ENCODE peak calls at places on chromosomes 16 and 17, in five cellular contexts. M is heart left ventricle, N is H9, H is B cell, D is tibial artery. L is an unnamed sample.

GRCh38 chr17:41339571-41340169 is 11.0 kb downstream of the KRT33A start:
- DNase-seq in M (no peak), N (no peak), H (no peak), D (no peak), L (no peak)

GRCh38 chr16:72952404-72953301 is 95.3 kb downstream of the ZFHX3 start:
- DNase-seq in M (no peak), N (no peak), H (no peak), D (no peak), L (no peak)

GRCh38 chr16:56355786-56356275 is 69.5 kb downstream of the AMFR start:
- DNase-seq in M (no peak), N (peak; percentile 25), H (no peak), D (peak; percentile 18), L (no peak)

GRCh38 chr17:8176197-8176940 is at the start of gene TMEM107:
- DNase-seq in M (peak; percentile 90), N (peak; percentile 97), H (peak; percentile 91), D (peak; percentile 87), L (peak; percentile 85)

GRCh38 chr17:8904201-8904600 is 36.7 kb upstream of the PIK3R6 start:
- DNase-seq in M (no peak), N (peak; percentile 24), H (no peak), D (no peak), L (no peak)

GRCh38 chr16:27291106-27291505 is 22.5 kb upstream of the NSMCE1 start:
- DNase-seq in M (no peak), N (no peak), H (no peak), D (peak; percentile 46), L (no peak)

GRCh38 chr17:17874478-17874877 is 37.7 kb upstream of the SREBF1 start:
- DNase-seq in M (no peak), N (no peak), H (no peak), D (no peak), L (no peak)

GRCh38 chr17:81302861-81303326 is 7.8 kb upstream of the SLC38A10 start:
- DNase-seq in M (no peak), N (no peak), H (no peak), D (no peak), L (no peak)

GRCh38 chr16:46768809-46769208 is 20.7 kb upstream of the MYLK3 start:
- DNase-seq in M (no peak), N (no peak), H (no peak), D (no peak), L (no peak)

GRCh38 chr16:675884-676564 is 553 bp downstream of the RHBDL1 start:
- DNase-seq in M (no peak), N (no peak), H (no peak), D (no peak), L (no peak)

GRCh38 chr17:30808785-30809286 is 15.7 kb downstream of the CRLF3 start:
- DNase-seq in M (no peak), N (no peak), H (peak; percentile 73), D (no peak), L (peak; percentile 64)

GRCh38 chr17:28552201-28552999 is at the start of gene UNC119:
- DNase-seq in M (peak; percentile 82), N (peak; percentile 87), H (peak; percentile 89), D (peak; percentile 59), L (peak; percentile 94)

GRCh38 chr16:17476414-17477259 is 5.9 kb upstream of the XYLT1 start:
- DNase-seq in M (peak; percentile 18), N (peak; percentile 82), H (peak; percentile 63), D (no peak), L (peak; percentile 68)

GRCh38 chr16:48381201-48381600 is 4.0 kb downstream of the SIAH1 start:
- DNase-seq in M (no peak), N (no peak), H (no peak), D (no peak), L (no peak)

GRCh38 chr16:11972128-11972527 is 4.4 kb upstream of the SNX29 start:
- DNase-seq in M (no peak), N (no peak), H (no peak), D (no peak), L (no peak)

GRCh38 chr17:68433211-68433610 is 24.1 kb downstream of the WIPI1 start:
- DNase-seq in M (no peak), N (no peak), H (no peak), D (no peak), L (no peak)

GRCh38 chr17:80063815-80064585 is 27.6 kb downstream of the CCDC40 start:
- DNase-seq in M (no peak), N (no peak), H (no peak), D (peak; percentile 64), L (no peak)

GRCh38 chr16:57364143-57364542 is 5.6 kb downstream of the CCL22 start:
- DNase-seq in M (no peak), N (no peak), H (no peak), D (no peak), L (no peak)

GRCh38 chr17:40915721-40916256 is 21.7 kb downstream of the KRT23 start:
- DNase-seq in M (no peak), N (no peak), H (no peak), D (no peak), L (peak; percentile 58)

GRCh38 chr17:77325826-77326581 is 185.2 kb downstream of the SEC14L1 start:
- DNase-seq in M (peak; percentile 11), N (peak; percentile 26), H (no peak), D (no peak), L (no peak)

GRCh38 chr17:82201498-82201910 is 11.1 kb downstream of the CCDC57 start:
- DNase-seq in M (no peak), N (no peak), H (no peak), D (no peak), L (no peak)

GRCh38 chr16:71609066-71609465 is 16.9 kb upstream of the MARVELD3 start:
- DNase-seq in M (no peak), N (no peak), H (no peak), D (no peak), L (no peak)

GRCh38 chr16:71610447-71610846 is 15.5 kb upstream of the MARVELD3 start:
- DNase-seq in M (no peak), N (no peak), H (no peak), D (no peak), L (no peak)

DNA sequence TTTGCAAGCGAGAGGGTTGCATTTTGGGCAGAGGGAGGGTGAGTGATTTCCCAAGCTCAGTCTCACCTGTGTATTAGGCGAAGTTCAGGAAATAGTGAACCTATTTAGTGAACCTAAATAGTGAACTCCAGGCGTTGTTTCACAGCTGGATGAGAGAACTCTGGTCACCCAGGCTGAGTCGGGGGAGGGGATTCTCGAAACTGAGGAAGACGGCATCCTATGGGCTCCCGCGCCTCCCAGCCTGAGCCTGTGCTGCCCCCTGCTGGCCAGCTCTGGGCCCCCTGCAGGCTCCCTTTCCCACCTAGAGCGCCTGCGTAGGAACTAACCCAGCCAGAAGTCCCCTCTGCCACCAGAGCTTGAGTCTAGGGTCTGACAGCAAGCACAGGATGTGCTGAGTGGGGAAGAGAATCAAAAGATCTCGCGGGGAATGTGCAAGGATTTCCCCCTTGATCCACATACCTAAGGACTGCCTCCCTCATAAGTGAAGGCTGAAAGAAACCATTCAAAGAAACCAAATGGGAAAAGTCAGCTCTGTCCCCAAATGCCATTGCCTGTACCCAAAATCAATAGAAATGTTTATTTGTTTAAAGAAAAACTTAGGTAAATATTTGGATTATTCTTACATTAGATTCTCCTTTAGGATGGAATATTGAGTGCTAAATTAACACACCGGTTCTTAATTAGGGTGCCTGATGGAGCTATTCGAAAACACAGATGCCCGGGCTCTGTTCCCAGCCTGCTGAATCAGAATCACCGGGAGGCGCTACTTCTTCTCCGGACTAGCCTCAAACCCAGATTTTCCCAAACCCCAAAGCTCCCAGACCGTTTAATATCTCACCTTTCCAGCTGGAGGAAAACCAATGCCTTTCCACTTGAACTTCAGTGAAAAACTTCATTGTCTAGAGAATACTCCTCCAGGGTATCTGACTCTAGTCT is 14.8 kb upstream of the MARVELD3 start:
- DNase-seq in M (peak; percentile 52), N (peak; percentile 91), H (peak; percentile 89), D (peak; percentile 28), L (peak; percentile 81)
- TF ChIP-seq CTCF in M (peak; percentile 71), N (peak; percentile 98), H (peak; percentile 99), D (peak; percentile 54), L (peak; percentile 98)

DNA sequence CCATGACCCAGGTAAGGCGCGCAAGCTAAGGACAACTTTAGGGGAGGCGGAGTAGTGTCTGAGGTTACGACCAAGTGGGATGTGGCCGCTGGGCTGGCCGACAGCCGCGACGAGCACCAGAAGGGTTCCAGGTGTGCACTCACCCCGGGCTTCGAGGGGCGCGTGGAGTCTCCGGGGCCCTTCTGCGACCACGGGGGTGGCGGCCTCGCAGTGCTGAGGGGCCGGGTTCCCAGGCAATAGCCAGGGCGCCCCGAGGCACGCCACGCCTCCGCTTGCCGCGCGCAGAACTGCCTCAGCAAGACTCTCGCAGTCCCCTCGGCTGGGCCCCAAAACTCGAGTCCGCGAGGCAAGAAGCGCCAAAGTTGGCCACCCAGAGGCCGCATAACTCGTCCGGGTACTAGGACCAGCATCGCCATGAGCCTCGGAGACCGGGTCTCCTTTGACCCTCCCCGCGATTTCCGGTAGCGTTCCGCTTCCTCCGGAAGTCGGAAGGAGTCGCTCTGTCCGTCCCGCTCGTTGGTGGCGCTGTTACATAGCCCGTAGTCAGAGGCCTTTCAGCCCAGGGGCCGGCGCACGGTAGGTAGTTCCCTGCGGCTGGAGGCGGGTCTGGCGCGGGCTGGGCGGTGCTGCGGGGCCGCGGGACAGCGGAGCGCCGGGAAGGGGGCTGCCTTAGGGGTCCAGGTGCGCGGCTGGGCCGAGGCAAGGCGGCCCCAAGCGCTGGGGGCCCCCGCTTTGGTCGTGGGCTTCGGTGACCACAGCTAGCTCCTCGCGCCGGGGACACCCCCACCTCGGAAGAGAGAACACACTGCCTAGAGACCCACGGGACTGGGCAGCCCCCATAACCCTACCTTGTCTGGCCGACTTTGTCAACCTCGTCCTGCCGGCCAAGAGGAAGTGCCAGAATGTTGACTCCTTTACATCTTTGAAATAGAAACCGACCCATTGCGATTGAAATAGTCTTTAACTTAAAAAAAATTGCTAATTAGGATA is at the start of the genes ADPRM and SCO1:
- DNase-seq in M (peak; percentile 93), N (peak; percentile 98), H (peak; percentile 92), D (peak; percentile 95), L (peak; percentile 95)
- TF ChIP-seq CTCF in M (peak; percentile 49), N (peak; percentile 53), H (peak; percentile 31), D (no peak), L (peak; percentile 43)

GRCh38 chr16:7272567-7273158 is 60.0 kb upstream of the RBFOX1 start:
- DNase-seq in M (no peak), N (no peak), H (no peak), D (no peak), L (no peak)

GRCh38 chr16:7270823-7271222 is 61.8 kb upstream of the RBFOX1 start:
- DNase-seq in M (no peak), N (no peak), H (no peak), D (no peak), L (no peak)

GRCh38 chr16:7270006-7270405 is 62.6 kb upstream of the RBFOX1 start:
- DNase-seq in M (no peak), N (no peak), H (no peak), D (no peak), L (no peak)

GRCh38 chr16:7268182-7268581 is 64.5 kb upstream of the RBFOX1 start:
- DNase-seq in M (no peak), N (peak; percentile 69), H (no peak), D (no peak), L (no peak)
- TF ChIP-seq CTCF in M (peak; percentile 53), N (peak; percentile 77), H (no peak), D (no peak), L (peak; percentile 38)

DNA sequence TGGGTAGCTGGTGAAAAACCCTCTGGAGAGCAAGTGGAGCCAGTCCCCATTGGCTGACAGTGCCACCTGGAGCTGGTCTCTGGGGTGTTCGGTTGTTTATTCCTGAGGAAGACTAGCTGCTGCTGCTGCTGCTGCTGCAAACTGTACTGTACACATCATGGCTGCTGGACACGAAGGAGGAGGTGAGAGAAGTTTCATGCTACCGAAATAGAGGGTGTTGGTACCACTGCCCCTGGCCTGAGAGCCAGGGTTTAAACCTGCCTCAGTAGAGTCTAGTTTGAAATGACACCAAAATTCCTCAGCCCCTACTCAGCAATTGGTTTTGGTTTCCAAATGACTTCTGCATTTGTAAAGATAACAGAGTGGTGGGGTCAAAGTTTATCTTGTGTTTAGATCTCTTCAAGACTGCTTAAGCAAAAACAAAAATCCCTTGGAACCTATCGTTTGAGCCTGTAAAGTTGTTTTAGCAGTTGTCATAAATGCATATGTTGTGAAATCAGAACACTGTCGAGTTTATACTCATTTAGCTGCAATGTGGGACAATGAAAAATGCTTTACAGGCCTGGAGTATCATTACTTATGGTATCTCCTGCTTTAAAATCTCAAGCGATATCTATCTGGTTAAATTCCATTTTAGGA is 40.8 kb downstream of the CYB5B start:
- DNase-seq in M (no peak), N (no peak), H (peak; percentile 29), D (no peak), L (no peak)
- TF ChIP-seq CTCF in M (no peak), N (no peak), H (no peak), D (no peak), L (no peak)

L was measured in GM13977.